ENCODE peak calls at places on chromosomes 6 and 20, in five cellular contexts. One of them, this sample, is unnamed. For H3K27me3, the result is how much of the 10 kb centered on the place peaks cover.

GRCh38 chr6:131694832-131695426 is 6.3 kb downstream of the OR2A4 start:
- DNase-seq in tibial artery: no peak
- DNase-seq in HAP-1: peak
- DNase-seq in esophagus squamous epithelium: no peak
- DNase-seq in cardiac muscle cell: peak
- DNase-seq in this sample: peak

GRCh38 chr20:45873409-45874116 is 7.5 kb upstream of the ZSWIM1 start:
- DNase-seq in tibial artery: no peak
- DNase-seq in esophagus squamous epithelium: no peak
- DNase-seq in HAP-1: no peak
- DNase-seq in cardiac muscle cell: no peak
- DNase-seq in this sample: no peak

GRCh38 chr6:53960311-53960710 is 150.9 kb upstream of the MLIP start:
- DNase-seq in cardiac muscle cell: peak
- DNase-seq in esophagus squamous epithelium: no peak
- DNase-seq in tibial artery: no peak
- DNase-seq in HAP-1: no peak
- DNase-seq in this sample: no peak

GRCh38 chr6:52063584-52064400 is 23.6 kb downstream of the PKHD1 start:
- DNase-seq in tibial artery: no peak
- DNase-seq in HAP-1: peak
- DNase-seq in esophagus squamous epithelium: no peak
- DNase-seq in cardiac muscle cell: peak
- DNase-seq in this sample: peak

GRCh38 chr20:47610247-47610944 is 108.7 kb downstream of the NCOA3 start:
- DNase-seq in cardiac muscle cell: peak
- DNase-seq in esophagus squamous epithelium: no peak
- DNase-seq in HAP-1: no peak
- DNase-seq in tibial artery: no peak
- DNase-seq in this sample: no peak

GRCh38 chr6:53361549-53362031 is 12.8 kb upstream of the ELOVL5 start:
- DNase-seq in tibial artery: no peak
- DNase-seq in HAP-1: peak
- DNase-seq in esophagus squamous epithelium: no peak
- DNase-seq in cardiac muscle cell: peak
- DNase-seq in this sample: no peak

GRCh38 chr20:20084296-20084752 is 32.0 kb downstream of the CFAP61 start:
- DNase-seq in tibial artery: no peak
- DNase-seq in HAP-1: no peak
- DNase-seq in esophagus squamous epithelium: no peak
- DNase-seq in cardiac muscle cell: peak
- DNase-seq in this sample: peak

GRCh38 chr20:5977975-5978374 is 27.5 kb downstream of the MCM8 start:
- DNase-seq in esophagus squamous epithelium: no peak
- DNase-seq in cardiac muscle cell: no peak
- DNase-seq in tibial artery: no peak
- DNase-seq in HAP-1: no peak
- DNase-seq in this sample: no peak

GRCh38 chr20:37270586-37271420 is 9.2 kb upstream of the GHRH start:
- DNase-seq in cardiac muscle cell: peak
- DNase-seq in esophagus squamous epithelium: no peak
- DNase-seq in HAP-1: no peak
- DNase-seq in tibial artery: no peak
- DNase-seq in this sample: no peak

GRCh38 chr6:6730831-6731230 is 142.3 kb downstream of the LY86 start:
- DNase-seq in esophagus squamous epithelium: no peak
- DNase-seq in tibial artery: no peak
- DNase-seq in HAP-1: no peak
- DNase-seq in cardiac muscle cell: peak
- DNase-seq in this sample: peak

GRCh38 chr6:3294921-3295871 is 36.4 kb downstream of the PSMG4 start:
- DNase-seq in cardiac muscle cell: no peak
- DNase-seq in esophagus squamous epithelium: no peak
- DNase-seq in tibial artery: no peak
- DNase-seq in HAP-1: no peak
- DNase-seq in this sample: peak

GRCh38 chr6:102407886-102408741 is 1014.6 kb downstream of the GRIK2 start:
- DNase-seq in tibial artery: no peak
- DNase-seq in cardiac muscle cell: no peak
- DNase-seq in esophagus squamous epithelium: no peak
- DNase-seq in HAP-1: no peak
- DNase-seq in this sample: no peak

GRCh38 chr6:85747093-85747492 is 104.4 kb upstream of the SYNCRIP start:
- DNase-seq in cardiac muscle cell: peak
- DNase-seq in esophagus squamous epithelium: no peak
- DNase-seq in tibial artery: no peak
- DNase-seq in HAP-1: no peak
- DNase-seq in this sample: no peak

GRCh38 chr6:137025786-137026730 is 18.7 kb downstream of the IL20RA start:
- DNase-seq in esophagus squamous epithelium: no peak
- DNase-seq in tibial artery: no peak
- DNase-seq in cardiac muscle cell: no peak
- DNase-seq in HAP-1: no peak
- DNase-seq in this sample: peak

GRCh38 chr20:34052414-34052813 is 58.7 kb downstream of the RALY start:
- DNase-seq in HAP-1: no peak
- DNase-seq in tibial artery: no peak
- DNase-seq in esophagus squamous epithelium: no peak
- DNase-seq in cardiac muscle cell: no peak
- DNase-seq in this sample: no peak

GRCh38 chr20:43955244-43956191 is 40.9 kb downstream of the TOX2 start:
- DNase-seq in esophagus squamous epithelium: no peak
- DNase-seq in tibial artery: no peak
- DNase-seq in HAP-1: no peak
- DNase-seq in cardiac muscle cell: peak
- DNase-seq in this sample: peak

GRCh38 chr20:44714701-44715494 is at the start of gene CCN5:
- DNase-seq in tibial artery: peak
- DNase-seq in esophagus squamous epithelium: peak
- DNase-seq in cardiac muscle cell: peak
- DNase-seq in HAP-1: peak
- DNase-seq in this sample: peak

GRCh38 chr6:47810885-47811284 is 29.1 kb downstream of the OPN5 start:
- DNase-seq in cardiac muscle cell: no peak
- DNase-seq in tibial artery: no peak
- DNase-seq in HAP-1: no peak
- DNase-seq in esophagus squamous epithelium: no peak
- DNase-seq in this sample: no peak

GRCh38 chr6:2731281-2731909 is 19.3 kb downstream of the MYLK4 start:
- DNase-seq in cardiac muscle cell: no peak
- DNase-seq in HAP-1: no peak
- DNase-seq in tibial artery: no peak
- DNase-seq in esophagus squamous epithelium: no peak
- DNase-seq in this sample: no peak

GRCh38 chr20:63151554-63152321 is 64.2 kb downstream of the YTHDF1 start:
- DNase-seq in HAP-1: no peak
- DNase-seq in cardiac muscle cell: peak
- DNase-seq in tibial artery: no peak
- DNase-seq in esophagus squamous epithelium: no peak
- DNase-seq in this sample: peak

GRCh38 chr6:159306134-159306537 is 136.9 kb downstream of the FNDC1 start:
- DNase-seq in tibial artery: no peak
- DNase-seq in esophagus squamous epithelium: no peak
- DNase-seq in cardiac muscle cell: peak
- DNase-seq in HAP-1: no peak
- DNase-seq in this sample: no peak

GRCh38 chr20:22921595-22922421 is 113.3 kb upstream of the SSTR4 start:
- DNase-seq in esophagus squamous epithelium: no peak
- DNase-seq in cardiac muscle cell: peak
- DNase-seq in HAP-1: no peak
- DNase-seq in tibial artery: no peak
- DNase-seq in this sample: peak

GRCh38 chr6:3841711-3842565 is 7.2 kb upstream of the FAM50B start:
- DNase-seq in esophagus squamous epithelium: no peak
- DNase-seq in cardiac muscle cell: peak
- DNase-seq in HAP-1: no peak
- DNase-seq in tibial artery: peak
- DNase-seq in this sample: peak

GRCh38 chr20:59043698-59044097 is 1.1 kb upstream of the PRELID3B start:
- DNase-seq in esophagus squamous epithelium: no peak
- DNase-seq in HAP-1: no peak
- DNase-seq in tibial artery: no peak
- DNase-seq in cardiac muscle cell: no peak
- DNase-seq in this sample: no peak

GRCh38 chr6:169335301-169335700 is 81.7 kb upstream of the THBS2 start:
- DNase-seq in tibial artery: no peak
- DNase-seq in esophagus squamous epithelium: no peak
- DNase-seq in HAP-1: no peak
- DNase-seq in cardiac muscle cell: no peak
- DNase-seq in this sample: no peak

DNA sequence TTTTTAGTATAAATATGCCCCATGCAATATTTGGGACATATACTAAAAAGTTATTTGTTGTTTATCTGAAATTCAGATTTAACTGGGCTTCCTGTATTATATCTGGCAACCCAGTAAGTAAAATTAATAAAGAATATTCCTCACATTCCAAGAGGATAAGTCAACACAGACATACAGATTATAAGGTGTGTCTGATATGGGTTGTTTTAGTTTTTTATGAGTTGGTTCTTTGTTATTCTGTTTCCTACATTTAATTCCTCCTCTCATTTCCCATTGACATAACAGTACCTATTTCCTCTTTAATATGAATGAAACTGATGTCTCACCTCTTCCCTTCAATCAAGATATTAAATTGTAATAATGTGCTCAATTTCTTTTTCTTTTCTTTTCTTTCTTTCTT is 1.7 kb upstream of the PLA2G7 start:
- DNase-seq in HAP-1: no peak
- DNase-seq in cardiac muscle cell: no peak
- DNase-seq in tibial artery: no peak
- DNase-seq in esophagus squamous epithelium: no peak
- DNase-seq in this sample: no peak
- H3K27me3 ChIP-seq in HAP-1: under half
- H3K27me3 ChIP-seq in cardiac muscle cell: half or more
- H3K27me3 ChIP-seq in tibial artery: under half
- H3K27me3 ChIP-seq in esophagus squamous epithelium: under half
- H3K27me3 ChIP-seq in this sample: under half

DNA sequence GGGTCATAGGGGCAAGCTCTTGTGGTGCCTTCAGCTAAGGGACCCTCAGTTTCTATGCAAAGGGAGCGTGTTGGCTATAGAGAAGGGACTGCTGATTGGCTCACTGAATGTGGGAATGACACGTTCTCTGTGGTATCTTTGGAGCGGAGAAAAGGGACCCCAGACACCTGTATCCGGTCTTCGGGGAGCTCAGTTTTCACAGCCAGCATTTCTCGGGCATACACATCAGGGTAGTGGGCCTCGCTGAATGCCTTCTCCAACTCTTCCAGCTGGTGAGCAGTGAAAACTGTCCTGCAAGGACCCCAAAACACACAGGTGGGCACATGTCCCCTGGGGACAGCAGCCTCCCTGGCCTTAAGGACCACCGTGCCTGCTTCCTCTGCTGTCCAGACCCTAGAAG is 3.3 kb downstream of the VSX1 start:
- DNase-seq in tibial artery: no peak
- DNase-seq in HAP-1: no peak
- DNase-seq in cardiac muscle cell: no peak
- DNase-seq in esophagus squamous epithelium: no peak
- DNase-seq in this sample: no peak
- H3K27me3 ChIP-seq in tibial artery: under half
- H3K27me3 ChIP-seq in HAP-1: half or more
- H3K27me3 ChIP-seq in cardiac muscle cell: half or more
- H3K27me3 ChIP-seq in esophagus squamous epithelium: half or more
- H3K27me3 ChIP-seq in this sample: under half

GRCh38 chr20:24468401-24469115 is 871 bp upstream of the SYNDIG1 start:
- DNase-seq in tibial artery: no peak
- DNase-seq in HAP-1: no peak
- DNase-seq in esophagus squamous epithelium: no peak
- DNase-seq in cardiac muscle cell: no peak
- DNase-seq in this sample: no peak
- H3K27me3 ChIP-seq in tibial artery: under half
- H3K27me3 ChIP-seq in HAP-1: under half
- H3K27me3 ChIP-seq in esophagus squamous epithelium: under half
- H3K27me3 ChIP-seq in cardiac muscle cell: half or more
- H3K27me3 ChIP-seq in this sample: under half

GRCh38 chr6:157274116-157274470 is 49.2 kb downstream of the TMEM242 start:
- DNase-seq in cardiac muscle cell: no peak
- DNase-seq in HAP-1: no peak
- DNase-seq in tibial artery: no peak
- DNase-seq in esophagus squamous epithelium: no peak
- DNase-seq in this sample: no peak

GRCh38 chr6:157276134-157276532 is 47.2 kb downstream of the TMEM242 start:
- DNase-seq in cardiac muscle cell: no peak
- DNase-seq in HAP-1: no peak
- DNase-seq in tibial artery: no peak
- DNase-seq in esophagus squamous epithelium: no peak
- DNase-seq in this sample: no peak

GRCh38 chr6:157273756-157274088 is 49.6 kb downstream of the TMEM242 start:
- DNase-seq in HAP-1: peak
- DNase-seq in cardiac muscle cell: peak
- DNase-seq in tibial artery: no peak
- DNase-seq in esophagus squamous epithelium: peak
- DNase-seq in this sample: peak

GRCh38 chr6:157272866-157273755 is 50.2 kb downstream of the TMEM242 start:
- DNase-seq in esophagus squamous epithelium: no peak
- DNase-seq in cardiac muscle cell: no peak
- DNase-seq in tibial artery: no peak
- DNase-seq in HAP-1: peak
- DNase-seq in this sample: peak

GRCh38 chr6:157274471-157275226 is 48.7 kb downstream of the TMEM242 start:
- DNase-seq in cardiac muscle cell: peak
- DNase-seq in tibial artery: peak
- DNase-seq in HAP-1: peak
- DNase-seq in esophagus squamous epithelium: peak
- DNase-seq in this sample: peak
- H3K27me3 ChIP-seq in cardiac muscle cell: under half
- H3K27me3 ChIP-seq in tibial artery: under half
- H3K27me3 ChIP-seq in HAP-1: under half
- H3K27me3 ChIP-seq in esophagus squamous epithelium: under half
- H3K27me3 ChIP-seq in this sample: under half

This sample was measured in SJCRH30.